ENCODE peak calls at places on chromosomes 5 and 9, in ten cellular contexts. U, V, H, Q, A, S, K, T, D and Z are unnamed samples.

GRCh38 chr5:33312631-33313030 is 128.1 kb upstream of the TARS1 start:
- DNase-seq in U (no peak), V (no peak), H (no peak), Q (no peak), A (no peak), S (no peak), K (no peak), T (no peak), D (no peak), Z (no peak)

GRCh38 chr9:20722221-20722620 is 38.2 kb downstream of the FOCAD start:
- DNase-seq in U (no peak), V (no peak), H (no peak), Q (no peak), A (no peak), S (no peak), K (no peak), T (no peak), D (no peak), Z (no peak)

GRCh38 chr5:57221049-57221568 is 47.2 kb downstream of the GPBP1 start:
- DNase-seq in U (no peak), V (peak; percentile 62), H (peak; percentile 36), Q (no peak), A (peak; percentile 27), S (no peak), K (no peak), T (peak; percentile 39), D (peak; percentile 59), Z (no peak)

GRCh38 chr5:167573274-167574127 is 717.9 kb upstream of the WWC1 start:
- DNase-seq in U (no peak), V (peak; percentile 51), H (no peak), Q (no peak), A (peak; percentile 83), S (no peak), K (peak; percentile 89), T (no peak), D (peak; percentile 67), Z (no peak)

GRCh38 chr9:137254624-137255447 is at the start of gene NELFB:
- DNase-seq in U (peak; percentile 96), V (peak; percentile 100), H (peak; percentile 68), Q (peak; percentile 96), A (peak; percentile 67), S (no peak), K (peak; percentile 97), T (peak; percentile 93), D (no peak), Z (peak; percentile 94)

GRCh38 chr5:139446956-139447779 is 7.8 kb upstream of the DNAJC18 start:
- DNase-seq in U (peak; percentile 61), V (no peak), H (no peak), Q (no peak), A (no peak), S (no peak), K (no peak), T (no peak), D (no peak), Z (no peak)

GRCh38 chr9:110890416-110890815 is 147.9 kb downstream of the LPAR1 start:
- DNase-seq in U (no peak), V (peak; percentile 7), H (no peak), Q (no peak), A (no peak), S (no peak), K (no peak), T (no peak), D (no peak), Z (no peak)

GRCh38 chr9:71936066-71936465 is 24.6 kb downstream of the C9orf85 start:
- DNase-seq in U (no peak), V (peak; percentile 9), H (no peak), Q (no peak), A (no peak), S (no peak), K (no peak), T (no peak), D (no peak), Z (no peak)

GRCh38 chr9:16410601-16411285 is 459.7 kb downstream of the BNC2 start:
- DNase-seq in U (no peak), V (no peak), H (no peak), Q (no peak), A (no peak), S (no peak), K (no peak), T (no peak), D (no peak), Z (no peak)

GRCh38 chr5:103973669-103974068 is 411.1 kb upstream of the NUDT12 start:
- DNase-seq in U (no peak), V (no peak), H (no peak), Q (no peak), A (no peak), S (no peak), K (peak; percentile 64), T (no peak), D (no peak), Z (no peak)

GRCh38 chr9:73531658-73532057 is 380.0 kb downstream of the ANXA1 start:
- DNase-seq in U (no peak), V (no peak), H (no peak), Q (no peak), A (no peak), S (no peak), K (no peak), T (no peak), D (no peak), Z (no peak)

GRCh38 chr9:95333426-95333825 is 15.9 kb upstream of the FANCC start:
- DNase-seq in U (no peak), V (peak; percentile 58), H (no peak), Q (no peak), A (no peak), S (no peak), K (no peak), T (no peak), D (no peak), Z (no peak)

GRCh38 chr5:173826179-173826920 is 61.8 kb upstream of the CPEB4 start:
- DNase-seq in U (no peak), V (no peak), H (no peak), Q (no peak), A (no peak), S (no peak), K (no peak), T (no peak), D (no peak), Z (no peak)